ENCODE peak calls at places on chromosomes 2 and 18, in eight cellular contexts. F is right lobe of liver; N is stimulated activated CD4-positive, alpha-beta T cell treated with anti-CD3 and anti-CD28 coated beads, Interleukin-15, amount 100 ng/mL, for 24 hours; E is B cell; O is H54; I is neural crest cell; M is NCI-H1417 treated with DMSO at 0.1 percent for 48 hours; G is fibroblast of mammary gland. D is an unnamed sample.

GRCh38 chr2:26640781-26641564 is at the start of gene CIB4:
- DNase-seq in F (no peak), N (no peak), E (no peak), O (no peak), I (no peak), M (no peak), G (no peak), D (no peak)

GRCh38 chr18:652131-652530 is 5.3 kb upstream of the TYMS start:
- DNase-seq in F (no peak), N (no peak), E (no peak), O (no peak), I (no peak), M (no peak), G (no peak), D (no peak)

GRCh38 chr2:159968282-159968900 is 94.0 kb downstream of the PLA2R1 start:
- DNase-seq in F (no peak), N (peak), E (no peak), O (peak), I (peak), M (no peak), G (peak), D (peak)

GRCh38 chr2:147026664-147027278 is 818.1 kb upstream of the ACVR2A start:
- DNase-seq in F (no peak), N (no peak), E (no peak), O (no peak), I (no peak), M (no peak), G (peak), D (no peak)

GRCh38 chr18:69617408-69617807 is 216.7 kb downstream of the DOK6 start:
- DNase-seq in F (no peak), N (no peak), E (no peak), O (no peak), I (no peak), M (no peak), G (no peak), D (no peak)

GRCh38 chr2:72211777-72212515 is 64.3 kb upstream of the CYP26B1 start:
- DNase-seq in F (no peak), N (no peak), E (no peak), O (no peak), I (no peak), M (no peak), G (peak), D (no peak)

GRCh38 chr2:198141726-198142125 is 337.3 kb downstream of the PLCL1 start:
- DNase-seq in F (no peak), N (no peak), E (no peak), O (no peak), I (no peak), M (no peak), G (peak), D (no peak)

GRCh38 chr18:22167471-22168151 is 1.8 kb upstream of the GATA6 start:
- DNase-seq in F (peak), N (no peak), E (no peak), O (no peak), I (peak), M (no peak), G (no peak), D (no peak)

GRCh38 chr2:61558160-61558559 is 20.0 kb upstream of the XPO1 start:
- DNase-seq in F (no peak), N (no peak), E (no peak), O (no peak), I (no peak), M (no peak), G (no peak), D (no peak)